ENCODE peak calls at places on chromosomes 11 and 22, in nine cellular contexts. B is activated CD4-positive, alpha-beta T cell treated with anti-CD3 and anti-CD28 coated beads, Interleukin-2, amount 50 U/mL, for 48 hours; A is prostate gland; R is IMR-90; G is activated T-cell treated with anti-CD3 and anti-CD28 coated beads, Interleukin-2, amount 50 U/mL, for 24 hours; P is CD4-positive, alpha-beta T cell; C is left ventricle myocardium inferior; Y is right lobe of liver; U is nephron progenitor cell. Z is an unnamed sample.

GRCh38 chr11:112219476-112220232 is 6.6 kb upstream of the PTS start:
- DNase-seq in B (peak), Y (no peak), G (peak), U (peak), R (peak), P (no peak), A (peak), C (no peak), Z (no peak)

GRCh38 chr22:17233348-17234043 is 14.3 kb upstream of the ADA2 start:
- DNase-seq in P (no peak), G (no peak), U (no peak), R (no peak), A (no peak), C (no peak), B (no peak), Y (no peak), Z (no peak)

GRCh38 chr11:123033895-123034294 is 28.0 kb downstream of the HSPA8 start:
- DNase-seq in C (no peak), R (no peak), Y (no peak), A (no peak), G (no peak), P (no peak), U (no peak), B (peak), Z (no peak)

GRCh38 chr11:57467508-57468157 is 7.3 kb downstream of the RTN4RL2 start:
- DNase-seq in P (no peak), R (no peak), G (no peak), C (no peak), U (no peak), Y (no peak), A (no peak), B (no peak), Z (no peak)

GRCh38 chr11:62552931-62553838 is 6.6 kb upstream of the AHNAK start:
- DNase-seq in P (peak), U (peak), R (peak), C (peak), A (peak), Y (peak), G (peak), B (peak), Z (peak)

GRCh38 chr11:86606849-86607481 is 65.5 kb downstream of the ME3 start:
- DNase-seq in B (no peak), G (no peak), A (no peak), Y (no peak), U (no peak), R (peak), C (no peak), P (no peak), Z (no peak)

GRCh38 chr11:118792642-118793124 is 1.7 kb upstream of the DDX6 start:
- DNase-seq in R (peak), P (peak), C (peak), A (peak), Y (peak), U (peak), G (peak), B (peak), Z (peak)

GRCh38 chr22:40204331-40205116 is 26.8 kb downstream of the TNRC6B start:
- DNase-seq in B (no peak), C (peak), U (peak), P (no peak), G (no peak), A (no peak), Y (no peak), R (peak), Z (no peak)

GRCh38 chr11:119942021-119942420 is 195.9 kb downstream of the TRIM29 start:
- DNase-seq in P (no peak), G (no peak), R (no peak), Y (no peak), B (no peak), U (peak), A (no peak), C (no peak), Z (no peak)

GRCh38 chr22:49586244-49586748 is 241.4 kb downstream of the BRD1 start:
- DNase-seq in P (no peak), R (no peak), B (no peak), Y (no peak), A (no peak), C (no peak), G (peak), U (no peak), Z (no peak)

GRCh38 chr11:110374921-110375320 is 54.8 kb upstream of the FDX1 start:
- DNase-seq in P (no peak), G (no peak), Y (no peak), B (no peak), C (no peak), A (no peak), R (no peak), U (no peak), Z (no peak)

GRCh38 chr11:68538025-68538424 is 77.5 kb downstream of the PPP6R3 start:
- DNase-seq in A (peak), P (no peak), B (no peak), C (no peak), R (no peak), U (no peak), G (no peak), Y (no peak), Z (no peak)

GRCh38 chr11:74325649-74326645 is 14.5 kb upstream of the P4HA3 start:
- DNase-seq in U (no peak), R (peak), A (peak), P (no peak), Y (no peak), C (peak), G (no peak), B (no peak), Z (no peak)

GRCh38 chr11:57515332-57516060 is at the start of gene SLC43A1:
- DNase-seq in C (peak), Y (peak), G (peak), B (peak), A (peak), R (peak), P (no peak), U (peak), Z (no peak)

GRCh38 chr11:63918576-63919171 is 1.7 kb upstream of the RCOR2 start:
- DNase-seq in U (peak), P (no peak), R (no peak), A (no peak), Y (no peak), C (no peak), B (no peak), G (no peak), Z (no peak)

GRCh38 chr11:69617682-69618081 is 23.3 kb upstream of the CCND1 start:
- DNase-seq in P (no peak), R (no peak), A (no peak), Y (no peak), B (no peak), G (no peak), C (no peak), U (no peak), Z (no peak)

GRCh38 chr11:2578934-2579280 is 120.9 kb downstream of the KCNQ1OT1 start:
- DNase-seq in C (no peak), A (no peak), U (no peak), R (no peak), B (no peak), Y (no peak), P (no peak), G (peak), Z (no peak)